ENCODE peak calls at places on chromosomes 13 and 19, in eight cellular contexts. One of them, this sample, is unnamed.

GRCh38 chr13:90968510-90968909 is 379.0 kb upstream of the MIR17HG start:
- DNase-seq in heart left ventricle: no peak
- DNase-seq in IMR-90: no peak
- DNase-seq in H1: peak; percentile 23
- DNase-seq in thyroid gland: peak; percentile 37
- DNase-seq in adrenal gland: no peak
- DNase-seq in transverse colon: no peak
- DNase-seq in body of pancreas: peak; percentile 22
- DNase-seq in this sample: no peak

GRCh38 chr19:55111238-55111831 is 6.1 kb downstream of the PPP1R12C start:
- DNase-seq in heart left ventricle: no peak
- DNase-seq in IMR-90: no peak
- DNase-seq in H1: no peak
- DNase-seq in thyroid gland: no peak
- DNase-seq in adrenal gland: no peak
- DNase-seq in transverse colon: no peak
- DNase-seq in body of pancreas: no peak
- DNase-seq in this sample: no peak

GRCh38 chr13:101875717-101876393 is 423.4 kb downstream of the ITGBL1 start:
- DNase-seq in heart left ventricle: no peak
- DNase-seq in IMR-90: peak; percentile 55
- DNase-seq in H1: no peak
- DNase-seq in thyroid gland: no peak
- DNase-seq in adrenal gland: no peak
- DNase-seq in transverse colon: no peak
- DNase-seq in body of pancreas: no peak
- DNase-seq in this sample: no peak

GRCh38 chr19:32453736-32454135 is 48.2 kb downstream of the DPY19L3 start:
- DNase-seq in heart left ventricle: no peak
- DNase-seq in IMR-90: peak; percentile 54
- DNase-seq in H1: no peak
- DNase-seq in thyroid gland: no peak
- DNase-seq in adrenal gland: no peak
- DNase-seq in transverse colon: no peak
- DNase-seq in body of pancreas: no peak
- DNase-seq in this sample: no peak

GRCh38 chr19:16293133-16294085 is 31.2 kb upstream of the KLF2 start:
- DNase-seq in heart left ventricle: no peak
- DNase-seq in IMR-90: peak; percentile 99
- DNase-seq in H1: no peak
- DNase-seq in thyroid gland: peak; percentile 16
- DNase-seq in adrenal gland: peak; percentile 51
- DNase-seq in transverse colon: peak; percentile 66
- DNase-seq in body of pancreas: peak; percentile 47
- DNase-seq in this sample: peak; percentile 54

GRCh38 chr13:108621421-108621820 is 8.0 kb upstream of the MYO16 start:
- DNase-seq in heart left ventricle: no peak
- DNase-seq in IMR-90: no peak
- DNase-seq in H1: no peak
- DNase-seq in thyroid gland: no peak
- DNase-seq in adrenal gland: no peak
- DNase-seq in transverse colon: no peak
- DNase-seq in body of pancreas: no peak
- DNase-seq in this sample: no peak

GRCh38 chr13:110981379-110981778 is 66.5 kb upstream of the ANKRD10 start:
- DNase-seq in heart left ventricle: no peak
- DNase-seq in IMR-90: no peak
- DNase-seq in H1: no peak
- DNase-seq in thyroid gland: no peak
- DNase-seq in adrenal gland: no peak
- DNase-seq in transverse colon: no peak
- DNase-seq in body of pancreas: no peak
- DNase-seq in this sample: no peak

GRCh38 chr13:41196620-41197019 is 2.3 kb upstream of the KBTBD7 start:
- DNase-seq in heart left ventricle: no peak
- DNase-seq in IMR-90: no peak
- DNase-seq in H1: no peak
- DNase-seq in thyroid gland: no peak
- DNase-seq in adrenal gland: no peak
- DNase-seq in transverse colon: no peak
- DNase-seq in body of pancreas: no peak
- DNase-seq in this sample: no peak

GRCh38 chr19:9644472-9644871 is 23.4 kb upstream of the ZNF561 start:
- DNase-seq in heart left ventricle: no peak
- DNase-seq in IMR-90: no peak
- DNase-seq in H1: no peak
- DNase-seq in thyroid gland: no peak
- DNase-seq in adrenal gland: no peak
- DNase-seq in transverse colon: no peak
- DNase-seq in body of pancreas: no peak
- DNase-seq in this sample: no peak

GRCh38 chr19:50496189-50497029 is 14.6 kb downstream of the JOSD2 start:
- DNase-seq in heart left ventricle: peak; percentile 78
- DNase-seq in IMR-90: no peak
- DNase-seq in H1: no peak
- DNase-seq in thyroid gland: peak; percentile 90
- DNase-seq in adrenal gland: no peak
- DNase-seq in transverse colon: no peak
- DNase-seq in body of pancreas: peak; percentile 30
- DNase-seq in this sample: no peak

GRCh38 chr13:91247768-91248167 is 99.7 kb upstream of the MIR17HG start:
- DNase-seq in heart left ventricle: no peak
- DNase-seq in IMR-90: no peak
- DNase-seq in H1: no peak
- DNase-seq in thyroid gland: no peak
- DNase-seq in adrenal gland: no peak
- DNase-seq in transverse colon: no peak
- DNase-seq in body of pancreas: no peak
- DNase-seq in this sample: no peak

GRCh38 chr13:61900033-61900432 is 484.4 kb upstream of the PCDH20 start:
- DNase-seq in heart left ventricle: no peak
- DNase-seq in IMR-90: no peak
- DNase-seq in H1: no peak
- DNase-seq in thyroid gland: no peak
- DNase-seq in adrenal gland: no peak
- DNase-seq in transverse colon: no peak
- DNase-seq in body of pancreas: no peak
- DNase-seq in this sample: no peak

GRCh38 chr13:38483623-38484022 is 134.0 kb downstream of the UFM1 start:
- DNase-seq in heart left ventricle: no peak
- DNase-seq in IMR-90: no peak
- DNase-seq in H1: no peak
- DNase-seq in thyroid gland: no peak
- DNase-seq in adrenal gland: no peak
- DNase-seq in transverse colon: no peak
- DNase-seq in body of pancreas: no peak
- DNase-seq in this sample: no peak

GRCh38 chr13:23618341-23618740 is 48.1 kb downstream of the TNFRSF19 start:
- DNase-seq in heart left ventricle: no peak
- DNase-seq in IMR-90: peak; percentile 98
- DNase-seq in H1: no peak
- DNase-seq in thyroid gland: no peak
- DNase-seq in adrenal gland: no peak
- DNase-seq in transverse colon: no peak
- DNase-seq in body of pancreas: no peak
- DNase-seq in this sample: no peak

GRCh38 chr19:1768248-1768647 is 14.9 kb downstream of the ONECUT3 start:
- DNase-seq in heart left ventricle: no peak
- DNase-seq in IMR-90: no peak
- DNase-seq in H1: no peak
- DNase-seq in thyroid gland: no peak
- DNase-seq in adrenal gland: peak; percentile 27
- DNase-seq in transverse colon: peak; percentile 20
- DNase-seq in body of pancreas: no peak
- DNase-seq in this sample: peak; percentile 49

GRCh38 chr19:13033819-13034611 is 38.7 kb downstream of the NFIX start:
- DNase-seq in heart left ventricle: peak; percentile 88
- DNase-seq in IMR-90: peak; percentile 45
- DNase-seq in H1: no peak
- DNase-seq in thyroid gland: peak; percentile 95
- DNase-seq in adrenal gland: peak; percentile 94
- DNase-seq in transverse colon: peak; percentile 88
- DNase-seq in body of pancreas: peak; percentile 84
- DNase-seq in this sample: peak; percentile 88

GRCh38 chr19:47190167-47190727 is 40.8 kb downstream of the BBC3 start:
- DNase-seq in heart left ventricle: no peak
- DNase-seq in IMR-90: peak; percentile 71
- DNase-seq in H1: no peak
- DNase-seq in thyroid gland: peak; percentile 99
- DNase-seq in adrenal gland: peak; percentile 77
- DNase-seq in transverse colon: peak; percentile 79
- DNase-seq in body of pancreas: peak; percentile 61
- DNase-seq in this sample: peak; percentile 53

GRCh38 chr13:110262082-110262436 is 44.9 kb downstream of the COL4A1 start:
- DNase-seq in heart left ventricle: no peak
- DNase-seq in IMR-90: no peak
- DNase-seq in H1: no peak
- DNase-seq in thyroid gland: no peak
- DNase-seq in adrenal gland: no peak
- DNase-seq in transverse colon: no peak
- DNase-seq in body of pancreas: no peak
- DNase-seq in this sample: no peak

GRCh38 chr13:71290963-71291937 is 575.8 kb downstream of the DACH1 start:
- DNase-seq in heart left ventricle: no peak
- DNase-seq in IMR-90: peak; percentile 1
- DNase-seq in H1: no peak
- DNase-seq in thyroid gland: peak; percentile 2
- DNase-seq in adrenal gland: peak; percentile 62
- DNase-seq in transverse colon: peak; percentile 19
- DNase-seq in body of pancreas: peak; percentile 46
- DNase-seq in this sample: peak; percentile 61

DNA sequence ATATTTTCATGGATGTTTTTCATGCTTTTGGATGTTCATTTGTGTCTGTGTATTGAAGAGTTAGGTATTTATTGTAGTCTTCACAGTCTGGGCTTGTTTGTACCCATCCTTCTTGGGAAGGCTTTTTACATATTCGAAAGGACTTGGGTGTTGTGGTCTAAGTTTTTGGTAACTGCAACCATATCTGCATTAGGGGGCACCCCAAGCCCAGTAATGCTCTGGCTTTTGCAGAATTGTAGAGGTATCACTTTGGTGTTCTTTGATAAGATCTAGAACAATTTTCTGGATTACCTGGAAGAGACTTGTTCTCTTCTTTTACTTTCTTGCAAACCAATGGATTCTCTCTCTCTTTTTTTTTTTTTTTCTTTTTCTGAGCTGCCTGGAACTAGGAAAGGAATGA is 581.3 kb downstream of the DACH1 start:
- DNase-seq in heart left ventricle: no peak
- DNase-seq in IMR-90: no peak
- DNase-seq in H1: no peak
- DNase-seq in thyroid gland: no peak
- DNase-seq in adrenal gland: no peak
- DNase-seq in transverse colon: no peak
- DNase-seq in body of pancreas: no peak
- DNase-seq in this sample: no peak
- TF ChIP-seq CTCF in heart left ventricle: peak; percentile 20
- TF ChIP-seq CTCF in IMR-90: no peak
- TF ChIP-seq CTCF in H1: peak; percentile 7
- TF ChIP-seq CTCF in thyroid gland: no peak
- TF ChIP-seq CTCF in adrenal gland: no peak
- TF ChIP-seq CTCF in transverse colon: peak; percentile 10
- TF ChIP-seq CTCF in body of pancreas: no peak
- TF ChIP-seq CTCF in this sample: peak; percentile 24

DNA sequence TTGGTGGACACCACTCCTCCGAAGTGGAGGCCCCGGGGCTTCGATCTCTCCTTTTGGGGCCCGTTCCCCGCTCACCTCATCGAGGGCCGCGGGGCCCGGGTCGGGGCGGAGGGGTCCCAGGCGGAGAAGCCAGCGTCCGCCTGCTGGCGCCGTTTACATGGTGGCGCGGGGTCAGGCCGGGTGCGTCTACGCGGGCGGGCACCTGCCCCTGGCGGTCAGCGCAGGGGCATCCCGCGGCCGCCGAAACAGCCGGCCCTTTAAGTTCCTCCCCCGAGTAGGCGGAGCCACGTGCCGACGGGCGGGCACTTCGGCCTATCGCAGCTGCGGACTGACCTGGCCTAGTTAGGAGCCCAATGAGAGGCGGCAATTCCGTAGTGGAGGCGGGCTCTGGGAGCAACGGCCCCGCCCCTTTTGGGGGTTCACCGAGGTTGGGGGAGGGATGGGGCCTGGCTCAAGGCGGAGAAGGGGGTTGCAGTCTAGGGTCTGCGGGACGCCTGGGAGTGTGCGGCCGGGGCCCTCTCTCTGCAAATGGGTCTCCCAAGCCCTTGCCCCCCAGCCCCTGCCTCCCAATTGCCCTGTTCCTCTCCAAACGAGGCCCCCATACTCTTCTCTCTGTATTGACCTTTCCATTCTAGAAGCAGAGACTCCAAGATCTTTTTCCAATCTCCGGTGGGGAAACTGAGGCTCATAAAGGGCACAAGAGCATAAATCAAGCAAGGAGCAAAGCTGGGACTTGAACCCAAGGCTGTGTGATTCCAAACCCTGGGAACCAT is at the start of gene ABHD8:
- DNase-seq in heart left ventricle: peak; percentile 99
- DNase-seq in IMR-90: peak; percentile 94
- DNase-seq in H1: no peak
- DNase-seq in thyroid gland: peak; percentile 96
- DNase-seq in adrenal gland: peak; percentile 98
- DNase-seq in transverse colon: peak; percentile 98
- DNase-seq in body of pancreas: peak; percentile 97
- DNase-seq in this sample: peak; percentile 98
- TF ChIP-seq POLR2A in heart left ventricle: peak; percentile 81
- TF ChIP-seq POLR2A in IMR-90: no peak
- TF ChIP-seq POLR2A in H1: no peak
- TF ChIP-seq POLR2A in thyroid gland: no peak
- TF ChIP-seq POLR2A in adrenal gland: peak; percentile 48
- TF ChIP-seq POLR2A in transverse colon: no peak
- TF ChIP-seq POLR2A in body of pancreas: peak; percentile 70
- TF ChIP-seq POLR2A in this sample: no peak

GRCh38 chr19:36501973-36502372 is 12.6 kb upstream of the ZNF566 start:
- DNase-seq in heart left ventricle: no peak
- DNase-seq in IMR-90: no peak
- DNase-seq in H1: no peak
- DNase-seq in thyroid gland: no peak
- DNase-seq in adrenal gland: no peak
- DNase-seq in transverse colon: no peak
- DNase-seq in body of pancreas: no peak
- DNase-seq in this sample: no peak
- H3K9me3 ChIP-seq in heart left ventricle: peaks cover 44% of the 10 kb centered on the region
- H3K9me3 ChIP-seq in IMR-90: peaks cover 46% of the 10 kb centered on the region
- H3K9me3 ChIP-seq in H1: peaks cover 39% of the 10 kb centered on the region
- H3K9me3 ChIP-seq in thyroid gland: no peaks in the 10 kb centered on the region
- H3K9me3 ChIP-seq in adrenal gland: peaks cover 31% of the 10 kb centered on the region
- H3K9me3 ChIP-seq in transverse colon: peaks cover 76% of the 10 kb centered on the region
- H3K9me3 ChIP-seq in body of pancreas: peaks cover 40% of the 10 kb centered on the region
- H3K9me3 ChIP-seq in this sample: no peaks in the 10 kb centered on the region

GRCh38 chr19:11594084-11594483 is 3.2 kb upstream of the ZNF627 start:
- DNase-seq in heart left ventricle: no peak
- DNase-seq in IMR-90: no peak
- DNase-seq in H1: no peak
- DNase-seq in thyroid gland: no peak
- DNase-seq in adrenal gland: no peak
- DNase-seq in transverse colon: no peak
- DNase-seq in body of pancreas: no peak
- DNase-seq in this sample: no peak

GRCh38 chr19:11587302-11587972 is 9.8 kb upstream of the ZNF627 start:
- DNase-seq in heart left ventricle: peak; percentile 83
- DNase-seq in IMR-90: peak; percentile 60
- DNase-seq in H1: peak; percentile 33
- DNase-seq in thyroid gland: peak; percentile 66
- DNase-seq in adrenal gland: peak; percentile 83
- DNase-seq in transverse colon: peak; percentile 81
- DNase-seq in body of pancreas: peak; percentile 85
- DNase-seq in this sample: peak; percentile 81

GRCh38 chr19:11587973-11588631 is 9.2 kb upstream of the ZNF627 start:
- DNase-seq in heart left ventricle: no peak
- DNase-seq in IMR-90: no peak
- DNase-seq in H1: no peak
- DNase-seq in thyroid gland: no peak
- DNase-seq in adrenal gland: no peak
- DNase-seq in transverse colon: no peak
- DNase-seq in body of pancreas: no peak
- DNase-seq in this sample: no peak
- TF ChIP-seq CTCF in heart left ventricle: no peak
- TF ChIP-seq CTCF in IMR-90: no peak
- TF ChIP-seq CTCF in H1: no peak
- TF ChIP-seq CTCF in thyroid gland: peak; percentile 5
- TF ChIP-seq CTCF in adrenal gland: no peak
- TF ChIP-seq CTCF in transverse colon: peak; percentile 5
- TF ChIP-seq CTCF in body of pancreas: no peak
- TF ChIP-seq CTCF in this sample: no peak

This sample was measured in Peyer's patch.